ENCODE peak calls at places on chromosomes 4 and X, in eight cellular contexts. R, D, K, X, B, S, N and V are unnamed samples. For H3K27me3 and H3K4me1, the result is how much of the 10 kb centered on the place peaks cover.

GRCh38 chrX:35076061-35076460 is 133.5 kb downstream of the FAM47B start:
- DNase-seq in R (no peak), D (no peak), K (peak), X (no peak), B (no peak), S (peak), N (no peak), V (no peak)

GRCh38 chrX:120115438-120115963 is at the start of gene RHOXF1:
- DNase-seq in R (no peak), D (peak), K (no peak), X (no peak), B (no peak), S (no peak), N (no peak), V (no peak)

GRCh38 chrX:111492085-111492484 is 19.4 kb upstream of the SERTM2 start:
- DNase-seq in R (no peak), D (no peak), K (no peak), X (no peak), B (no peak), S (no peak), N (no peak), V (no peak)

GRCh38 chr4:20323991-20324390 is 72.3 kb downstream of the SLIT2 start:
- DNase-seq in R (no peak), D (no peak), K (no peak), X (no peak), B (no peak), S (peak), N (no peak), V (no peak)

GRCh38 chr4:73901031-73901430 is 31.8 kb downstream of the CXCL1 start:
- DNase-seq in R (no peak), D (no peak), K (no peak), X (no peak), B (no peak), S (peak), N (no peak), V (no peak)

GRCh38 chr4:72430050-72430449 is 139.0 kb downstream of the ADAMTS3 start:
- DNase-seq in R (no peak), D (no peak), K (no peak), X (no peak), B (peak), S (no peak), N (no peak), V (no peak)

GRCh38 chr4:150164055-150164454 is 85.8 kb downstream of the DCLK2 start:
- DNase-seq in R (no peak), D (no peak), K (no peak), X (no peak), B (no peak), S (no peak), N (no peak), V (peak)

GRCh38 chrX:123184858-123185251 is 777 bp downstream of the GRIA3 start:
- DNase-seq in R (no peak), D (peak), K (peak), X (no peak), B (peak), S (no peak), N (no peak), V (no peak)

GRCh38 chrX:153688900-153689590 is 1.3 kb downstream of the SLC6A8 start:
- DNase-seq in R (no peak), D (no peak), K (no peak), X (peak), B (no peak), S (no peak), N (no peak), V (peak)

GRCh38 chr4:71772592-71772991 is 11.3 kb downstream of the GC start:
- DNase-seq in R (no peak), D (no peak), K (no peak), X (no peak), B (no peak), S (no peak), N (no peak), V (no peak)

GRCh38 chrX:150258463-150259430 is 104.4 kb upstream of the MAMLD1 start:
- DNase-seq in R (no peak), D (no peak), K (peak), X (peak), B (no peak), S (no peak), N (peak), V (no peak)

GRCh38 chr4:107359208-107359607 is 323.1 kb upstream of the DKK2 start:
- DNase-seq in R (no peak), D (no peak), K (no peak), X (no peak), B (no peak), S (no peak), N (no peak), V (no peak)

GRCh38 chrX:69137911-69138310 is 27.3 kb downstream of the PJA1 start:
- DNase-seq in R (no peak), D (peak), K (no peak), X (no peak), B (no peak), S (no peak), N (no peak), V (no peak)

GRCh38 chr4:15677507-15677988 is 4.1 kb upstream of the FAM200B start:
- DNase-seq in R (no peak), D (no peak), K (no peak), X (peak), B (peak), S (peak), N (no peak), V (no peak)

GRCh38 chrX:100829730-100830129 is 9.5 kb downstream of the CSTF2 start:
- DNase-seq in R (peak), D (no peak), K (no peak), X (peak), B (no peak), S (peak), N (no peak), V (no peak)

GRCh38 chr4:168484626-168485025 is 4.3 kb upstream of the DDX60L start:
- DNase-seq in R (no peak), D (no peak), K (no peak), X (peak), B (no peak), S (peak), N (no peak), V (no peak)

GRCh38 chr4:30714408-30715031 is 5.6 kb upstream of the PCDH7 start:
- DNase-seq in R (no peak), D (peak), K (peak), X (peak), B (peak), S (peak), N (no peak), V (no peak)

GRCh38 chr4:152307669-152308068 is 228.2 kb downstream of the FBXW7 start:
- DNase-seq in R (no peak), D (no peak), K (no peak), X (no peak), B (no peak), S (no peak), N (no peak), V (no peak)

GRCh38 chr4:124810814-124811213 is 98.3 kb upstream of the ANKRD50 start:
- DNase-seq in R (no peak), D (no peak), K (no peak), X (no peak), B (no peak), S (no peak), N (no peak), V (no peak)

GRCh38 chrX:129693343-129693742 is 38.6 kb upstream of the APLN start:
- DNase-seq in R (no peak), D (no peak), K (no peak), X (no peak), B (no peak), S (no peak), N (no peak), V (no peak)

GRCh38 chr4:118797558-118798142 is 38.3 kb downstream of the SEC24D start:
- DNase-seq in R (no peak), D (no peak), K (no peak), X (peak), B (no peak), S (no peak), N (no peak), V (no peak)

GRCh38 chr4:80237992-80238391 is 28.5 kb upstream of the FGF5 start:
- DNase-seq in R (no peak), D (no peak), K (no peak), X (peak), B (no peak), S (peak), N (no peak), V (no peak)

DNA sequence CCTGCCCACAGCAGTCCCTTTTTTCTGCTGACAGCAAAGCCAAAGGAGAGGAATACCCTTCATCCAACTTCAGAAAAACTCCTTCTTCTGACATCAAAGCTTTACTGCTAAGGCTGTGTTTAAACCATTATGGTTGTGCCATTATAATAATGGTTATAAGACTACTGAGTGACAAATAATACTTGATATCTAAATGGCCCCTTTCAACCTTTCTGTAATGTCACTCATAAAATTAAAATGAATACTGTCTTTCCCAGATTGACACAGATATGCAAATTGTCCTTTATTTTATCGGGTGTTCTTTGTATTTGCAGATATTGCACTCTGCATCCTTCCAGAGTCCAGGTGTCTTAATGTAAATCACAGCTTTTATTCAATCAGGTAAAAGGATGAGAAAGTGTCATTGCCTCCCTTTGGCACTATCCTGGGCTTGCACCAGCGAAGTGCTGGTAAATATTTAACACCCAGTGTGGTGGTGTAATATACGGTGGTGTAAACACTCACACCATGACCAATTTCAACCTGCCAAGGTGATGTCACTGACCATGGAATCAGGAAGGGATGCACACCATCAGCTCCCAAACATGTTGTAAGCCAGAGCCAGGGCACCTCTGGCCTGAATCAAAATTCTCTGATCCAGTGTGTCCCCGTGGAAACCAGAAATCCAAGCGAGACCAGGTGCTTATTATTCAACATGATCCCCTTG is 139.4 kb upstream of the TENM3 start:
- DNase-seq in R (no peak), D (no peak), K (no peak), X (no peak), B (no peak), S (no peak), N (no peak), V (no peak)
- H3K27me3 ChIP-seq in R (under half), D (under half), K (under half), X (under half), B (under half), S (under half), N (under half), V (under half)

GRCh38 chr4:113471141-113471860 is 290.2 kb downstream of the CAMK2D start:
- DNase-seq in R (no peak), D (no peak), K (no peak), X (no peak), B (no peak), S (no peak), N (no peak), V (no peak)

GRCh38 chr4:113472864-113473263 is 288.7 kb downstream of the CAMK2D start:
- DNase-seq in R (no peak), D (no peak), K (no peak), X (no peak), B (no peak), S (no peak), N (no peak), V (no peak)

GRCh38 chr4:113476800-113477199 is 284.7 kb downstream of the CAMK2D start:
- DNase-seq in R (no peak), D (no peak), K (no peak), X (no peak), B (no peak), S (peak), N (no peak), V (no peak)

GRCh38 chr4:113478032-113478431 is 283.5 kb downstream of the CAMK2D start:
- DNase-seq in R (no peak), D (no peak), K (no peak), X (no peak), B (no peak), S (no peak), N (no peak), V (no peak)

GRCh38 chr4:113474017-113474416 is 287.5 kb downstream of the CAMK2D start:
- DNase-seq in R (no peak), D (no peak), K (no peak), X (no peak), B (no peak), S (peak), N (no peak), V (no peak)
- H3K4me1 ChIP-seq in R (under half), D (under half), K (under half), X (under half), B (under half), S (under half), N (under half), V (under half)

GRCh38 chr4:37584087-37584486 is 102.1 kb downstream of the RELL1 start:
- DNase-seq in R (no peak), D (no peak), K (no peak), X (no peak), B (peak), S (no peak), N (no peak), V (no peak)

GRCh38 chr4:37586194-37586593 is 100.0 kb downstream of the RELL1 start:
- DNase-seq in R (no peak), D (no peak), K (no peak), X (no peak), B (no peak), S (no peak), N (no peak), V (no peak)

GRCh38 chr4:37590016-37590415 is 96.2 kb downstream of the RELL1 start:
- DNase-seq in R (no peak), D (no peak), K (no peak), X (no peak), B (no peak), S (no peak), N (no peak), V (no peak)

GRCh38 chr4:37588150-37588549 is 98.0 kb downstream of the RELL1 start:
- DNase-seq in R (no peak), D (no peak), K (no peak), X (no peak), B (no peak), S (no peak), N (no peak), V (no peak)

GRCh38 chr4:37584530-37585060 is 101.6 kb downstream of the RELL1 start:
- DNase-seq in R (no peak), D (no peak), K (no peak), X (no peak), B (no peak), S (no peak), N (no peak), V (no peak)
- H3K27me3 ChIP-seq in R (under half), D (under half), K (under half), X (under half), B (under half), S (under half), N (under half), V (under half)

DNA sequence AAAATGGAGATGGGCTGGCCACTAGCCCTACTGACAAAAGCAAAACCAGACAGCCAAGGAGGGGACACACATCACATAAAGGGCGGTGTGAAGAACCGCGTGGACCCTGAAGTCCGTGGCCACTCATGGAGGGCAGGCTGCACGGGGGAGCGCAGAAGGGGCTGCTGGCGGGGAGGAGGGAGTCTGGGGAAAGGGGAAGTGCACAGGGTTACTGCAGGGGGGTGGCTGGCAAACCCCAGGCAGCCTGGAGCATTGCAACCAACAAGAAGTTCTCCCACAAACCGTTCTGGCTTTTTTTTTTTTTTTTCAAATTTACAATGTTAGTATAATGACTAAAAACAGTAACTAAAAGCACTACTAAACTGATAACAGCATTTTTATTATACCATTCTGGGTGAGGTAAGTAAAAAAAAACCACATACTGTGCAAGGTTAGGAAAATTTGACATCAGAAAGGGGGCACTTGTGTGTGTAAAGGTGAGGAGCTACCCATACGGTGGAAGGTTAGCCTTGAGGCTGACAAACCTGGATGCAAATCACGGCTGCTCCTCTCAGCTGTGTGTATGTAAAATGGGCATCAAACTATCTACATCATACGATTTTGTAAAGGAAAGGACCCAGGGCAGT is 87.1 kb downstream of the TSPAN5 start:
- DNase-seq in R (no peak), D (no peak), K (no peak), X (no peak), B (no peak), S (no peak), N (no peak), V (no peak)
- H3K4me1 ChIP-seq in R (under half), D (under half), K (under half), X (under half), B (under half), S (under half), N (under half), V (under half)